ENCODE peak calls at places on chromosome 6, in eight cellular contexts. V, N, R, M, L, Q, A and D are unnamed samples. For H3K27me3, the result is how much of the 10 kb centered on the place peaks cover.

GRCh38 chr6:33692760-33693158 is 18.7 kb downstream of the UQCC2 start:
- DNase-seq in V (peak), M (no peak), A (no peak), Q (peak), N (no peak), L (no peak), R (no peak), D (peak)

GRCh38 chr6:101458341-101458740 is 64.8 kb downstream of the GRIK2 start:
- DNase-seq in L (no peak), V (no peak), M (no peak), A (no peak), N (no peak), Q (no peak), R (no peak), D (no peak)

GRCh38 chr6:37155394-37156312 is 14.3 kb upstream of the PIM1 start:
- DNase-seq in R (no peak), V (no peak), M (no peak), L (no peak), N (no peak), A (no peak), Q (peak), D (peak)

GRCh38 chr6:26251354-26252081 is 113.5 kb upstream of the BTN3A2 start:
- DNase-seq in N (peak), M (peak), R (no peak), A (peak), Q (peak), L (peak), V (peak), D (peak)

GRCh38 chr6:35047265-35048011 is 93.7 kb downstream of the TCP11 start:
- DNase-seq in R (no peak), L (no peak), V (no peak), Q (peak), N (peak), A (peak), M (no peak), D (no peak)

GRCh38 chr6:113221850-113222249 is 635.3 kb upstream of the MARCKS start:
- DNase-seq in N (no peak), A (peak), R (no peak), L (no peak), V (no peak), M (no peak), Q (no peak), D (no peak)

GRCh38 chr6:6678185-6678671 is 89.7 kb downstream of the LY86 start:
- DNase-seq in M (peak), N (no peak), V (no peak), A (no peak), L (no peak), R (no peak), Q (peak), D (peak)

GRCh38 chr6:128327890-128328289 is 192.5 kb downstream of the PTPRK start:
- DNase-seq in V (no peak), R (no peak), L (no peak), Q (peak), M (peak), N (no peak), A (peak), D (no peak)

GRCh38 chr6:6320901-6321300 is 439 bp upstream of the F13A1 start:
- DNase-seq in M (peak), L (no peak), V (no peak), Q (no peak), N (no peak), A (no peak), R (no peak), D (no peak)

GRCh38 chr6:29752451-29753308 is 29.4 kb downstream of the HLA-F start:
- DNase-seq in Q (peak), N (peak), A (peak), L (peak), M (peak), R (peak), V (peak), D (peak)

GRCh38 chr6:14055541-14055940 is 62.0 kb upstream of the CD83 start:
- DNase-seq in R (no peak), V (no peak), L (no peak), M (peak), A (no peak), N (no peak), Q (no peak), D (no peak)

DNA sequence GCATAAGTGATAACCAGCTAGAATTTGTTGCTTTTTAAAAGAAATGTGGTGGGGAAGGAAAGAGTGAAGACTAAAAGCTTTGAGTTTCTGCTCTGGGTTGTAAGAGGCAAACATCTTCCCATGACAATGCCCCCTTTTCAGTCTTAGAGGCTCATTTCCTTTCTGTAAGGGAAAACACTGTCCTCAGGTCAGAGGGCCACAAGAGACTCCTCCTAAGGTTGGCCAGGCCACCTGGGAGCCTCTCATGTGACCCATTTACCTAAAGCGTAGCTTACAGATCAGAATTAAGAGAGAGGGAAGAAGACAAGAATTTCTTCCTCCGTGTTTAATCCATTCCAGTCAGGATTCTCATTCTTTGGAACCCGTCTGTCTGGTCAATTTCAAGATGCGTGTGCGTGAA is 220.4 kb upstream of the HEY2 start:
- DNase-seq in N (no peak), M (no peak), Q (no peak), A (no peak), L (no peak), V (no peak), R (no peak), D (no peak)
- H3K27me3 ChIP-seq in N (under half), M (half or more), Q (under half), A (under half), L (under half), V (under half), R (under half), D (under half)

GRCh38 chr6:96613291-96613999 is 50.5 kb downstream of the FHL5 start:
- DNase-seq in R (no peak), L (no peak), M (no peak), A (no peak), Q (no peak), V (no peak), N (no peak), D (no peak)

GRCh38 chr6:96610019-96610418 is 47.1 kb downstream of the FHL5 start:
- DNase-seq in M (no peak), V (no peak), A (no peak), Q (no peak), R (no peak), L (no peak), N (no peak), D (no peak)

GRCh38 chr6:96608074-96608473 is 45.1 kb downstream of the FHL5 start:
- DNase-seq in A (no peak), Q (no peak), L (no peak), N (no peak), M (no peak), R (no peak), V (no peak), D (no peak)

GRCh38 chr6:96611342-96611964 is 48.5 kb downstream of the FHL5 start:
- DNase-seq in A (no peak), N (no peak), Q (no peak), L (no peak), M (no peak), V (no peak), R (no peak), D (no peak)
- H3K4me3 ChIP-seq in A (no peak), N (no peak), Q (no peak), L (no peak), M (no peak), V (no peak), R (no peak), D (no peak)

GRCh38 chr6:16749516-16750485 is 11.5 kb downstream of the ATXN1 start:
- DNase-seq in V (no peak), M (peak), Q (no peak), A (no peak), N (no peak), R (no peak), L (no peak), D (no peak)
- H3K27ac ChIP-seq in V (no peak), M (peak), Q (no peak), A (no peak), N (no peak), R (no peak), L (no peak), D (no peak)

DNA sequence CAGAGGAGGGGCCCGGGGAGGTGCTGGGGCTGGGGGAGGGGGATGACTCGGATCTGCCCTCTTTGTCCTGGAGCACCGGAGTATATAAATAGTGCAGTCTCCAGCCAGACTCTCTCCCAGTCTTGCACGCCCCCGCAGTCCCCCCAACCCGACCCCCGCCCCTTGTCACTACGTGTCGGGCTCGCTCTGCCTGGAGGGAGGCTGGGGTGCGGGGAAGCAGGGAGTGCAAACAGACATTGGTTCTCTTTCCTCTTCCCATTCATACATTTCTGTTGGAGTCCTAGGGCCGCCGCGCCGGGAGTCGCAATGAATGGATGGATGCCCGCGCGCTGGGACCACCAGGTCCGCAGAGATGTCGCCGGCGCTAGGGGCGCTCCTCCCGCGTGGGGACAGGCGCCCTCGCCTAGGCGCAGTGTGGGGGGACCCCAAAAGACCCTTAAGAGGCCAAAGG is 179.3 kb downstream of the TBXT start:
- DNase-seq in V (no peak), L (no peak), N (no peak), M (no peak), A (no peak), R (peak), Q (no peak), D (no peak)
- H3K27me3 ChIP-seq in V (half or more), L (under half), N (under half), M (under half), A (under half), R (under half), Q (under half), D (under half)

GRCh38 chr6:106637051-106637717 is 7.8 kb downstream of the QRSL1 start:
- DNase-seq in M (no peak), L (no peak), V (no peak), N (no peak), R (no peak), Q (no peak), A (no peak), D (no peak)

GRCh38 chr6:106634565-106634964 is 5.2 kb downstream of the QRSL1 start:
- DNase-seq in A (no peak), V (no peak), Q (no peak), M (no peak), R (no peak), L (no peak), N (no peak), D (no peak)

GRCh38 chr6:106642476-106642875 is 13.1 kb downstream of the QRSL1 start:
- DNase-seq in Q (no peak), L (no peak), A (no peak), R (no peak), M (peak), N (no peak), V (no peak), D (no peak)

GRCh38 chr6:106639812-106640211 is 10.4 kb downstream of the QRSL1 start:
- DNase-seq in Q (no peak), V (no peak), A (no peak), R (no peak), N (no peak), M (no peak), L (no peak), D (no peak)

DNA sequence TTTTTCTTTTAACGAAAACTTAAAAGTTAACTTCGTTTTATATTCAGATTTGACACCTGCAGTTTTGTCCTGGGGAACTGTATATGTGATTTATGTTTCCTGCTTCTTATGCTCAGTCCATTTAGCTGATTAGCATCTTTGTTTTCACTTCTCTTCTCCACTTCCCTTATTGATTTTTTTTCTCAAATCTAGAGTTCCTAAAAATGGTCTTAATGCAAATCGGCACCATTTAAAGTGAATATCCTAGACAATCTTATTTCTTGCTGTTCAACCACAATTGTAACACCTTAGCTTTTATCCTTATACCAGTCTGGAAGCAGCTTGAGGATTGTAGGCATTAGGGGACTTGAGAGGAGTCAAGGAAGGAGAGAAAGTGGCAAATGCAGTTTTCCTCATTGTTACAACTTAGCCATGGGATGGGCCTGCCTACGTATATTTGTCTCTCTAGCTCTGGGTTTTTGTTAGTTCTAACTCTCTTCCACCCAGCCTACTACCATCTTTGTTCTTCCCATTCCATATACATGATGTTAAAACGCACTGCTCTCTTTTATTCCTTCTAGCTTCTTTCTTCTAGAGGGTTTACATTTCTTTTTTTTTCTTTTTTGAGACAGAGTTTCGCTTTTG is 8.5 kb downstream of the QRSL1 start:
- DNase-seq in L (no peak), Q (no peak), V (no peak), R (no peak), M (no peak), N (no peak), A (no peak), D (no peak)
- H3K4me3 ChIP-seq in L (no peak), Q (no peak), V (no peak), R (no peak), M (no peak), N (no peak), A (no peak), D (no peak)

DNA sequence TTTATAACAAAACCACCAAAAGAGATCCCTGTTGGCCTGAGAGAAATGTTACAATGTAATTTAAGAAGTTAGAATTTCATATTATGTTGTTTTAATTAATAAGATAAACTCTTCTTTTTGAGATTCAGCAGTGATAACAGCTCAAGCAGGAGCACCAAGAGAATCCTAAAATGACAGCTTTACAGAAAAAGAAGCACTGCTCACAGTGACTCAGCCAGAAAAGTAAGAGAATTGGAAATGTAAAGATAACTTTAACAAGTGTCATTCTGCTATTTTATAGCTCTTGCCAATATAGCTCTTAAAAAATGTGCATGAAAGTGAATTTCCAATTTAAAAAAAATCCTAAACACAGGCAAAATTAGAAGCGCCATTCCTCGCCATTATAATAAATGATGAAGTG is 111.3 kb downstream of the UBE3D start:
- DNase-seq in A (no peak), L (no peak), M (peak), V (no peak), R (no peak), Q (no peak), N (no peak), D (no peak)
- H3K27ac ChIP-seq in A (peak), L (no peak), M (peak), V (no peak), R (no peak), Q (no peak), N (no peak), D (no peak)

GRCh38 chr6:70312165-70312564 is 9.3 kb upstream of the COL9A1 start:
- DNase-seq in L (no peak), V (no peak), R (no peak), Q (no peak), N (no peak), M (peak), A (peak), D (no peak)
- H3K27me3 ChIP-seq in L (under half), V (under half), R (under half), Q (under half), N (under half), M (under half), A (under half), D (under half)